ENCODE peak calls at places on chromosomes 16 and 17, in ten cellular contexts. One of them, this sample, is unnamed.

GRCh38 chr16:85718682-85719081 is 29.9 kb upstream of the GINS2 start:
- DNase-seq in AG10803: no peak
- DNase-seq in keratinocyte: no peak
- DNase-seq in NB4: no peak
- DNase-seq in astrocyte of the spinal cord: no peak
- DNase-seq in GM10248: peak
- DNase-seq in brain microvascular endothelial cell: no peak
- DNase-seq in Calu3: peak
- DNase-seq in upper lobe of left lung: no peak
- DNase-seq in choroid plexus epithelial cell: peak
- DNase-seq in this sample: no peak

GRCh38 chr17:4565209-4566141 is 5.1 kb upstream of the GGT6 start:
- DNase-seq in AG10803: peak
- DNase-seq in keratinocyte: no peak
- DNase-seq in NB4: peak
- DNase-seq in astrocyte of the spinal cord: peak
- DNase-seq in GM10248: peak
- DNase-seq in brain microvascular endothelial cell: peak
- DNase-seq in Calu3: peak
- DNase-seq in upper lobe of left lung: peak
- DNase-seq in choroid plexus epithelial cell: peak
- DNase-seq in this sample: peak

GRCh38 chr17:59003860-59004259 is 102.8 kb downstream of the TRIM37 start:
- DNase-seq in AG10803: no peak
- DNase-seq in keratinocyte: no peak
- DNase-seq in NB4: no peak
- DNase-seq in astrocyte of the spinal cord: no peak
- DNase-seq in GM10248: no peak
- DNase-seq in brain microvascular endothelial cell: no peak
- DNase-seq in Calu3: no peak
- DNase-seq in upper lobe of left lung: no peak
- DNase-seq in choroid plexus epithelial cell: no peak
- DNase-seq in this sample: no peak

GRCh38 chr17:79870540-79870939 is 31.3 kb upstream of the CBX4 start:
- DNase-seq in AG10803: no peak
- DNase-seq in keratinocyte: no peak
- DNase-seq in NB4: no peak
- DNase-seq in astrocyte of the spinal cord: no peak
- DNase-seq in GM10248: no peak
- DNase-seq in brain microvascular endothelial cell: no peak
- DNase-seq in Calu3: no peak
- DNase-seq in upper lobe of left lung: no peak
- DNase-seq in choroid plexus epithelial cell: no peak
- DNase-seq in this sample: no peak

GRCh38 chr16:69930117-69930776 is 20.9 kb upstream of the CLEC18A start:
- DNase-seq in AG10803: peak
- DNase-seq in keratinocyte: peak
- DNase-seq in NB4: peak
- DNase-seq in astrocyte of the spinal cord: peak
- DNase-seq in GM10248: peak
- DNase-seq in brain microvascular endothelial cell: peak
- DNase-seq in Calu3: peak
- DNase-seq in upper lobe of left lung: peak
- DNase-seq in choroid plexus epithelial cell: peak
- DNase-seq in this sample: peak

GRCh38 chr16:3158498-3159314 is 23.9 kb downstream of the ZNF213 start:
- DNase-seq in AG10803: peak
- DNase-seq in keratinocyte: peak
- DNase-seq in NB4: peak
- DNase-seq in astrocyte of the spinal cord: peak
- DNase-seq in GM10248: peak
- DNase-seq in brain microvascular endothelial cell: peak
- DNase-seq in Calu3: peak
- DNase-seq in upper lobe of left lung: peak
- DNase-seq in choroid plexus epithelial cell: peak
- DNase-seq in this sample: peak

GRCh38 chr16:4214215-4214621 is 27.7 kb downstream of the SRL start:
- DNase-seq in AG10803: peak
- DNase-seq in keratinocyte: peak
- DNase-seq in NB4: no peak
- DNase-seq in astrocyte of the spinal cord: peak
- DNase-seq in GM10248: no peak
- DNase-seq in brain microvascular endothelial cell: peak
- DNase-seq in Calu3: peak
- DNase-seq in upper lobe of left lung: no peak
- DNase-seq in choroid plexus epithelial cell: peak
- DNase-seq in this sample: no peak

GRCh38 chr17:59618894-59619312 is 792 bp upstream of the CLTC start:
- DNase-seq in AG10803: no peak
- DNase-seq in keratinocyte: no peak
- DNase-seq in NB4: no peak
- DNase-seq in astrocyte of the spinal cord: no peak
- DNase-seq in GM10248: no peak
- DNase-seq in brain microvascular endothelial cell: no peak
- DNase-seq in Calu3: no peak
- DNase-seq in upper lobe of left lung: no peak
- DNase-seq in choroid plexus epithelial cell: peak
- DNase-seq in this sample: no peak

GRCh38 chr17:72850410-72850809 is 242.1 kb downstream of the SLC39A11 start:
- DNase-seq in AG10803: peak
- DNase-seq in keratinocyte: no peak
- DNase-seq in NB4: no peak
- DNase-seq in astrocyte of the spinal cord: peak
- DNase-seq in GM10248: no peak
- DNase-seq in brain microvascular endothelial cell: peak
- DNase-seq in Calu3: no peak
- DNase-seq in upper lobe of left lung: no peak
- DNase-seq in choroid plexus epithelial cell: peak
- DNase-seq in this sample: no peak

GRCh38 chr16:53091508-53092211 is 36.9 kb downstream of the CHD9 start:
- DNase-seq in AG10803: peak
- DNase-seq in keratinocyte: no peak
- DNase-seq in NB4: peak
- DNase-seq in astrocyte of the spinal cord: peak
- DNase-seq in GM10248: peak
- DNase-seq in brain microvascular endothelial cell: peak
- DNase-seq in Calu3: no peak
- DNase-seq in upper lobe of left lung: peak
- DNase-seq in choroid plexus epithelial cell: peak
- DNase-seq in this sample: no peak

GRCh38 chr16:58649707-58650106 is 20.1 kb upstream of the CNOT1 start:
- DNase-seq in AG10803: no peak
- DNase-seq in keratinocyte: no peak
- DNase-seq in NB4: no peak
- DNase-seq in astrocyte of the spinal cord: no peak
- DNase-seq in GM10248: no peak
- DNase-seq in brain microvascular endothelial cell: no peak
- DNase-seq in Calu3: no peak
- DNase-seq in upper lobe of left lung: no peak
- DNase-seq in choroid plexus epithelial cell: no peak
- DNase-seq in this sample: no peak

GRCh38 chr16:74844041-74844826 is 69.6 kb upstream of the FA2H start:
- DNase-seq in AG10803: no peak
- DNase-seq in keratinocyte: no peak
- DNase-seq in NB4: no peak
- DNase-seq in astrocyte of the spinal cord: no peak
- DNase-seq in GM10248: no peak
- DNase-seq in brain microvascular endothelial cell: no peak
- DNase-seq in Calu3: no peak
- DNase-seq in upper lobe of left lung: no peak
- DNase-seq in choroid plexus epithelial cell: no peak
- DNase-seq in this sample: no peak

GRCh38 chr16:11384184-11384955 is 39.1 kb downstream of the RMI2 start:
- DNase-seq in AG10803: no peak
- DNase-seq in keratinocyte: no peak
- DNase-seq in NB4: no peak
- DNase-seq in astrocyte of the spinal cord: no peak
- DNase-seq in GM10248: no peak
- DNase-seq in brain microvascular endothelial cell: no peak
- DNase-seq in Calu3: no peak
- DNase-seq in upper lobe of left lung: no peak
- DNase-seq in choroid plexus epithelial cell: no peak
- DNase-seq in this sample: no peak

DNA sequence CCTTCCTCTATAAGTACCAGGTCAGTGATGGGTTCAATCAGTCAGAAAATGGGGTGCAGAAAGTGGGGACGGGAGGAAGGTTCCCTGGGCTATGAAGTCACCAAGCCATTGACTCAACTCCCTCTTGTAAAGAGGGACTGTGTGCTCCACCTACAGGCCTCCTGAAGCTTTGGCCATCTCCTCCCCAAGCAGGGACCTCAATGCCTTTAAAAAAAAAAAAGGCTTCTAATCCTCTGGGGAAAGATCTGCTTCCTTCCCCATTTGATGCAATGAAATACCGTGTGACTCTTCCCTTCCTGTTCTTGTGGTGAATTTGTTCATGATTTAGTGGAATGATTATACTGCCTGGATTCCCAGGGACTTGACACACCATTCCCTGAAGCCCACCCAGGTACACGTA is 30.8 kb downstream of the VWA3A start:
- DNase-seq in AG10803: no peak
- DNase-seq in keratinocyte: no peak
- DNase-seq in NB4: peak
- DNase-seq in astrocyte of the spinal cord: no peak
- DNase-seq in GM10248: no peak
- DNase-seq in brain microvascular endothelial cell: no peak
- DNase-seq in Calu3: no peak
- DNase-seq in upper lobe of left lung: no peak
- DNase-seq in choroid plexus epithelial cell: peak
- DNase-seq in this sample: no peak
- TF ChIP-seq CTCF in AG10803: no peak
- TF ChIP-seq CTCF in keratinocyte: no peak
- TF ChIP-seq CTCF in NB4: peak
- TF ChIP-seq CTCF in astrocyte of the spinal cord: no peak
- TF ChIP-seq CTCF in GM10248: no peak
- TF ChIP-seq CTCF in brain microvascular endothelial cell: peak
- TF ChIP-seq CTCF in Calu3: no peak
- TF ChIP-seq CTCF in upper lobe of left lung: no peak
- TF ChIP-seq CTCF in choroid plexus epithelial cell: no peak
- TF ChIP-seq CTCF in this sample: no peak

DNA sequence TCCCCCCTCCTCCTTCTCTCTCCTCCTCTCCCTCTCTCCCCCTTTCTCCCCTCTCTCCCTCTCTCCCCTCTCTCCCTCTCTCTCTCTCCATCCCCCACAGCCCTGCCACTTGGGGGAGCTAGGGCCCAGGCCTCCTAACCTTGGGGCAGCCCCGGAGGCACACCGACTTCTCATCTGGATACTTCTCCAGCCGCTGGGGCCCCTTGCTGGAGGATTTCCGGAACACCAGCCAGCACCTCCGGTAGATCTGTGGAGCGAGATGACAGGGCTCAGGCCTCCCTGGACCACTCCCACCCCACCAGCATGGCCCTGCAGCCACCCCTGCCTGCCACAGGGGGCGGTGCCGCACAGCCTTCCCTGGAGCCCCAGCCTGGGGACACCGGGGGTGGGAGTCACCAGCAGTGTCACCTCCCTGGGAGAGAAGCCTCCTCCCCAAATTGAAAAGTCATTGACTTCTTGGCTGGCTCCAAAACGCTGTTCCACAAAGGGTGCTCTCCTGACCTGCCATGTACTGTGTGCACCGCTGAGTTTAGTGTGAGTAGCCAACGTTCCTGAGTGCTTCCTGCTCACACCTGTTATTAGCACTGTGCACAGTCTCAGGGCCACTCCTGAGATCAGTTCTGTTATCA is 10.5 kb downstream of the DOK4 start:
- DNase-seq in AG10803: no peak
- DNase-seq in keratinocyte: no peak
- DNase-seq in NB4: peak
- DNase-seq in astrocyte of the spinal cord: peak
- DNase-seq in GM10248: peak
- DNase-seq in brain microvascular endothelial cell: peak
- DNase-seq in Calu3: peak
- DNase-seq in upper lobe of left lung: peak
- DNase-seq in choroid plexus epithelial cell: peak
- DNase-seq in this sample: no peak
- TF ChIP-seq CTCF in AG10803: no peak
- TF ChIP-seq CTCF in keratinocyte: no peak
- TF ChIP-seq CTCF in NB4: peak
- TF ChIP-seq CTCF in astrocyte of the spinal cord: peak
- TF ChIP-seq CTCF in GM10248: peak
- TF ChIP-seq CTCF in brain microvascular endothelial cell: peak
- TF ChIP-seq CTCF in Calu3: peak
- TF ChIP-seq CTCF in upper lobe of left lung: peak
- TF ChIP-seq CTCF in choroid plexus epithelial cell: peak
- TF ChIP-seq CTCF in this sample: peak

GRCh38 chr17:16506188-16506587 is 14.2 kb upstream of the LRRC75A start:
- DNase-seq in AG10803: no peak
- DNase-seq in keratinocyte: no peak
- DNase-seq in NB4: no peak
- DNase-seq in astrocyte of the spinal cord: no peak
- DNase-seq in GM10248: no peak
- DNase-seq in brain microvascular endothelial cell: no peak
- DNase-seq in Calu3: no peak
- DNase-seq in upper lobe of left lung: no peak
- DNase-seq in choroid plexus epithelial cell: no peak
- DNase-seq in this sample: no peak
- TF ChIP-seq CTCF in AG10803: peak
- TF ChIP-seq CTCF in keratinocyte: peak
- TF ChIP-seq CTCF in NB4: no peak
- TF ChIP-seq CTCF in astrocyte of the spinal cord: peak
- TF ChIP-seq CTCF in GM10248: no peak
- TF ChIP-seq CTCF in brain microvascular endothelial cell: peak
- TF ChIP-seq CTCF in Calu3: no peak
- TF ChIP-seq CTCF in upper lobe of left lung: no peak
- TF ChIP-seq CTCF in choroid plexus epithelial cell: peak
- TF ChIP-seq CTCF in this sample: no peak

DNA sequence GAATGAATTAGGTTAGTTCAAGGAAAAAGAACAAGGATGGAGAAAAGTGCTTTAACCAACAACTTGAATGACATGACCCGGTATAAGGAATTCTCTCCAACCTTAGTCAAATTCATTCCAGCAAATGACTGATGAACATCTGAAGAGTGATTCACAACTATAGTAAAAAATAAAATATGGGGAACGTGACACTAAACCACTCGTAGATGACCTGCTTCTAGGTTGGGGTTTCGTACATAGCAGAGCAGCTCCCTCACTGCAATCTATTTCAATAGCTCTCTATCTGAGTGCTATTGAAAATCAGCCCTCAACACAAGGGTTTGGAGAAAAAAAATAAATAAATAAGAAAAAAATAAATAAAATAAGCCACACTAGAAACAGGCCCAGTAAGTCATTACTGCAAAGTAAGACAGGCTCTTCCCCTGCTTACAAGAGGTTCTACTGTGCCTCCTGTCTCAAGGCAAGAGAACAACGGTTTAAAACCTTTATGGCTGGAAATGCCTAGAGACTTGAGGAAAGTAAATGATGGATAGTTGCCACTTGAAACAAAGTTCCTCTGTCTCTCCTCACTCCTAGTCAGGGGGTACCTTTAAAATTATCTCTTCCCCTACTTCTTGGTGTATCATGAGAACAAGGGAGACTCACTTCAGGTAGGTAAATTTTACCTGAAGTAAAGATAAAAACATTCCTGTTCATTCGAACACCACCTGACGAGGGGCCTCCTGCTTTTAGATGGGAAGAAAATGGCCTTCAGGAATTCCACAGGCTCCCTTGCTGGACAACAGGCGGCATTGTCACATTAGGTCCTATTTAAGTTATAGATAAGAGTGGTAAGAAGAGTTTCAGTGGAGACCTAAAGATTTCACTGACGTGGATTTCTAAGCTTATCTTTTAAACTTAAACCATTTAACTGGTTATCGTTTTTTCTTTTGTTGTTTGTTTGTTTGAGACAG is 20.5 kb downstream of the COG7 start:
- DNase-seq in AG10803: no peak
- DNase-seq in keratinocyte: no peak
- DNase-seq in NB4: no peak
- DNase-seq in astrocyte of the spinal cord: no peak
- DNase-seq in GM10248: no peak
- DNase-seq in brain microvascular endothelial cell: no peak
- DNase-seq in Calu3: peak
- DNase-seq in upper lobe of left lung: no peak
- DNase-seq in choroid plexus epithelial cell: peak
- DNase-seq in this sample: no peak
- TF ChIP-seq CTCF in AG10803: no peak
- TF ChIP-seq CTCF in keratinocyte: no peak
- TF ChIP-seq CTCF in NB4: no peak
- TF ChIP-seq CTCF in astrocyte of the spinal cord: no peak
- TF ChIP-seq CTCF in GM10248: peak
- TF ChIP-seq CTCF in brain microvascular endothelial cell: peak
- TF ChIP-seq CTCF in Calu3: peak
- TF ChIP-seq CTCF in upper lobe of left lung: peak
- TF ChIP-seq CTCF in choroid plexus epithelial cell: peak
- TF ChIP-seq CTCF in this sample: no peak